ENCODE peak calls at places on chromosome 13, in six cellular contexts. One of them, this sample, is unnamed.

GRCh38 chr13:102869948-102870676 is 24.3 kb downstream of the ERCC5 start:
- DNase-seq in adrenal gland: peak
- DNase-seq in AG04450: no peak
- DNase-seq in fibroblast of the aortic adventitia: no peak
- DNase-seq in dorsolateral prefrontal cortex: no peak
- DNase-seq in mucosa of descending colon: no peak
- DNase-seq in this sample: no peak

GRCh38 chr13:30726192-30726591 is 9.2 kb upstream of the ALOX5AP start:
- DNase-seq in adrenal gland: no peak
- DNase-seq in AG04450: no peak
- DNase-seq in fibroblast of the aortic adventitia: no peak
- DNase-seq in dorsolateral prefrontal cortex: no peak
- DNase-seq in mucosa of descending colon: no peak
- DNase-seq in this sample: no peak

GRCh38 chr13:73194310-73194709 is 135.5 kb downstream of the KLF5 start:
- DNase-seq in adrenal gland: no peak
- DNase-seq in AG04450: no peak
- DNase-seq in fibroblast of the aortic adventitia: no peak
- DNase-seq in dorsolateral prefrontal cortex: no peak
- DNase-seq in mucosa of descending colon: no peak
- DNase-seq in this sample: no peak

GRCh38 chr13:79297128-79297527 is 108.9 kb downstream of the RBM26 start:
- DNase-seq in adrenal gland: no peak
- DNase-seq in AG04450: no peak
- DNase-seq in fibroblast of the aortic adventitia: no peak
- DNase-seq in dorsolateral prefrontal cortex: no peak
- DNase-seq in mucosa of descending colon: no peak
- DNase-seq in this sample: no peak

GRCh38 chr13:21929400-21929799 is 258.5 kb downstream of the FGF9 start:
- DNase-seq in adrenal gland: no peak
- DNase-seq in AG04450: no peak
- DNase-seq in fibroblast of the aortic adventitia: no peak
- DNase-seq in dorsolateral prefrontal cortex: no peak
- DNase-seq in mucosa of descending colon: no peak
- DNase-seq in this sample: no peak

GRCh38 chr13:63433546-63434150 is 2018.0 kb upstream of the PCDH20 start:
- DNase-seq in adrenal gland: no peak
- DNase-seq in AG04450: peak
- DNase-seq in fibroblast of the aortic adventitia: peak
- DNase-seq in dorsolateral prefrontal cortex: no peak
- DNase-seq in mucosa of descending colon: no peak
- DNase-seq in this sample: peak

GRCh38 chr13:43095771-43096719 is 72.7 kb downstream of the DNAJC15 start:
- DNase-seq in adrenal gland: peak
- DNase-seq in AG04450: no peak
- DNase-seq in fibroblast of the aortic adventitia: peak
- DNase-seq in dorsolateral prefrontal cortex: no peak
- DNase-seq in mucosa of descending colon: no peak
- DNase-seq in this sample: peak

GRCh38 chr13:51025245-51025872 is 85.7 kb downstream of the C13orf42 start:
- DNase-seq in adrenal gland: no peak
- DNase-seq in AG04450: no peak
- DNase-seq in fibroblast of the aortic adventitia: no peak
- DNase-seq in dorsolateral prefrontal cortex: no peak
- DNase-seq in mucosa of descending colon: no peak
- DNase-seq in this sample: no peak

GRCh38 chr13:44686478-44687071 is 110.4 kb upstream of the TSC22D1 start:
- DNase-seq in adrenal gland: no peak
- DNase-seq in AG04450: no peak
- DNase-seq in fibroblast of the aortic adventitia: no peak
- DNase-seq in dorsolateral prefrontal cortex: no peak
- DNase-seq in mucosa of descending colon: no peak
- DNase-seq in this sample: no peak

GRCh38 chr13:106104281-106104901 is 431.1 kb downstream of the EFNB2 start:
- DNase-seq in adrenal gland: no peak
- DNase-seq in AG04450: peak
- DNase-seq in fibroblast of the aortic adventitia: peak
- DNase-seq in dorsolateral prefrontal cortex: no peak
- DNase-seq in mucosa of descending colon: no peak
- DNase-seq in this sample: peak

GRCh38 chr13:44726214-44726613 is 150.1 kb upstream of the TSC22D1 start:
- DNase-seq in adrenal gland: no peak
- DNase-seq in AG04450: peak
- DNase-seq in fibroblast of the aortic adventitia: peak
- DNase-seq in dorsolateral prefrontal cortex: no peak
- DNase-seq in mucosa of descending colon: no peak
- DNase-seq in this sample: peak

GRCh38 chr13:73913043-73913740 is 221.0 kb downstream of the KLF12 start:
- DNase-seq in adrenal gland: no peak
- DNase-seq in AG04450: no peak
- DNase-seq in fibroblast of the aortic adventitia: peak
- DNase-seq in dorsolateral prefrontal cortex: peak
- DNase-seq in mucosa of descending colon: no peak
- DNase-seq in this sample: peak

GRCh38 chr13:76223565-76223964 is 587.4 kb downstream of the LMO7 start:
- DNase-seq in adrenal gland: no peak
- DNase-seq in AG04450: no peak
- DNase-seq in fibroblast of the aortic adventitia: peak
- DNase-seq in dorsolateral prefrontal cortex: no peak
- DNase-seq in mucosa of descending colon: no peak
- DNase-seq in this sample: peak

GRCh38 chr13:100650321-100650720 is 24.3 kb downstream of the TMTC4 start:
- DNase-seq in adrenal gland: no peak
- DNase-seq in AG04450: no peak
- DNase-seq in fibroblast of the aortic adventitia: no peak
- DNase-seq in dorsolateral prefrontal cortex: peak
- DNase-seq in mucosa of descending colon: no peak
- DNase-seq in this sample: no peak

GRCh38 chr13:80924596-80924995 is 583.7 kb upstream of the SPRY2 start:
- DNase-seq in adrenal gland: peak
- DNase-seq in AG04450: no peak
- DNase-seq in fibroblast of the aortic adventitia: peak
- DNase-seq in dorsolateral prefrontal cortex: peak
- DNase-seq in mucosa of descending colon: no peak
- DNase-seq in this sample: peak

GRCh38 chr13:40502236-40502635 is 164.2 kb downstream of the FOXO1 start:
- DNase-seq in adrenal gland: no peak
- DNase-seq in AG04450: no peak
- DNase-seq in fibroblast of the aortic adventitia: peak
- DNase-seq in dorsolateral prefrontal cortex: no peak
- DNase-seq in mucosa of descending colon: no peak
- DNase-seq in this sample: peak

GRCh38 chr13:28045861-28046260 is 54.5 kb downstream of the FLT3 start:
- DNase-seq in adrenal gland: no peak
- DNase-seq in AG04450: no peak
- DNase-seq in fibroblast of the aortic adventitia: no peak
- DNase-seq in dorsolateral prefrontal cortex: no peak
- DNase-seq in mucosa of descending colon: no peak
- DNase-seq in this sample: no peak

GRCh38 chr13:73580868-73581267 is 522.1 kb downstream of the KLF5 start:
- DNase-seq in adrenal gland: no peak
- DNase-seq in AG04450: no peak
- DNase-seq in fibroblast of the aortic adventitia: no peak
- DNase-seq in dorsolateral prefrontal cortex: no peak
- DNase-seq in mucosa of descending colon: no peak
- DNase-seq in this sample: no peak

GRCh38 chr13:105787518-105788085 is 747.9 kb downstream of the EFNB2 start:
- DNase-seq in adrenal gland: no peak
- DNase-seq in AG04450: no peak
- DNase-seq in fibroblast of the aortic adventitia: no peak
- DNase-seq in dorsolateral prefrontal cortex: no peak
- DNase-seq in mucosa of descending colon: no peak
- DNase-seq in this sample: no peak

GRCh38 chr13:42968906-42969305 is 23.1 kb downstream of the EPSTI1 start:
- DNase-seq in adrenal gland: no peak
- DNase-seq in AG04450: no peak
- DNase-seq in fibroblast of the aortic adventitia: no peak
- DNase-seq in dorsolateral prefrontal cortex: no peak
- DNase-seq in mucosa of descending colon: peak
- DNase-seq in this sample: no peak

GRCh38 chr13:27384285-27384684 is 40.1 kb upstream of the GTF3A start:
- DNase-seq in adrenal gland: no peak
- DNase-seq in AG04450: no peak
- DNase-seq in fibroblast of the aortic adventitia: no peak
- DNase-seq in dorsolateral prefrontal cortex: no peak
- DNase-seq in mucosa of descending colon: no peak
- DNase-seq in this sample: no peak

GRCh38 chr13:50161052-50161451 is 145.8 kb downstream of the KCNRG start:
- DNase-seq in adrenal gland: peak
- DNase-seq in AG04450: no peak
- DNase-seq in fibroblast of the aortic adventitia: peak
- DNase-seq in dorsolateral prefrontal cortex: no peak
- DNase-seq in mucosa of descending colon: no peak
- DNase-seq in this sample: peak

GRCh38 chr13:60976367-60976766 is 439.3 kb downstream of the PCDH20 start:
- DNase-seq in adrenal gland: no peak
- DNase-seq in AG04450: no peak
- DNase-seq in fibroblast of the aortic adventitia: no peak
- DNase-seq in dorsolateral prefrontal cortex: no peak
- DNase-seq in mucosa of descending colon: no peak
- DNase-seq in this sample: no peak

GRCh38 chr13:108495686-108496363 is 133.6 kb upstream of the MYO16 start:
- DNase-seq in adrenal gland: no peak
- DNase-seq in AG04450: no peak
- DNase-seq in fibroblast of the aortic adventitia: no peak
- DNase-seq in dorsolateral prefrontal cortex: no peak
- DNase-seq in mucosa of descending colon: no peak
- DNase-seq in this sample: no peak

GRCh38 chr13:64591981-64592380 is 2638.2 kb downstream of the PCDH9 start:
- DNase-seq in adrenal gland: no peak
- DNase-seq in AG04450: peak
- DNase-seq in fibroblast of the aortic adventitia: peak
- DNase-seq in dorsolateral prefrontal cortex: no peak
- DNase-seq in mucosa of descending colon: no peak
- DNase-seq in this sample: peak

GRCh38 chr13:99085139-99085845 is 107.4 kb upstream of the DOCK9 start:
- DNase-seq in adrenal gland: no peak
- DNase-seq in AG04450: no peak
- DNase-seq in fibroblast of the aortic adventitia: no peak
- DNase-seq in dorsolateral prefrontal cortex: no peak
- DNase-seq in mucosa of descending colon: peak
- DNase-seq in this sample: no peak

GRCh38 chr13:106561551-106562170 is 6.3 kb downstream of the ARGLU1 start:
- DNase-seq in adrenal gland: peak
- DNase-seq in AG04450: no peak
- DNase-seq in fibroblast of the aortic adventitia: peak
- DNase-seq in dorsolateral prefrontal cortex: no peak
- DNase-seq in mucosa of descending colon: no peak
- DNase-seq in this sample: peak

GRCh38 chr13:111915104-111915551 is 151.8 kb upstream of the SOX1 start:
- DNase-seq in adrenal gland: no peak
- DNase-seq in AG04450: no peak
- DNase-seq in fibroblast of the aortic adventitia: no peak
- DNase-seq in dorsolateral prefrontal cortex: peak
- DNase-seq in mucosa of descending colon: no peak
- DNase-seq in this sample: no peak

DNA sequence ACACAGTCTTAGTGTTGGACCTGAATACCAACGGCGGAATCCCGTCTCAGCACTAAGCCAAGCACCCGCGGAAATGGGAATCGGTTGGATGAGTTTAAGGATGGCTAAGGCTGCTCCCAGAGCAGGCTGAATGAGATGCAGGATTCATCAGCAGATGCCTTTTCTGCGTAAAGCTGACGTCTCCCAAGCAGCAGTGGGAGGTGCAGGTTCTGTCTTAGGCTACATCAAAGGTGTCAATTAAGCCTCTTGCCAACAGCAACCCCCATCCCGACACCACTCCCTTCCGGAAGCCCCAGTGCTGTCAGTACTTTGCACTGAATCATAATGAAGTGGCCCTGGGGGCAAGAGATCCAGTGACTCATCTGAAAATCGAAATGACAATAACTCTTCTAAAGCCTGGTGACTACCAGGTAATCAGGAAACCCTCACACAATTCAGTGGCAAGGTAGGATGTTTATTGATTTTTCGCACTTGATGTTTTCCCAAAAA is 275.6 kb downstream of the DCLK1 start:
- DNase-seq in adrenal gland: no peak
- DNase-seq in AG04450: no peak
- DNase-seq in fibroblast of the aortic adventitia: no peak
- DNase-seq in dorsolateral prefrontal cortex: peak
- DNase-seq in mucosa of descending colon: no peak
- DNase-seq in this sample: no peak
- H3K4me3 ChIP-seq in adrenal gland: no peak
- H3K4me3 ChIP-seq in AG04450: no peak
- H3K4me3 ChIP-seq in fibroblast of the aortic adventitia: no peak
- H3K4me3 ChIP-seq in dorsolateral prefrontal cortex: peak
- H3K4me3 ChIP-seq in mucosa of descending colon: no peak
- H3K4me3 ChIP-seq in this sample: no peak

GRCh38 chr13:29589967-29590366 is 5.5 kb downstream of the SLC7A1 start:
- DNase-seq in adrenal gland: no peak
- DNase-seq in AG04450: no peak
- DNase-seq in fibroblast of the aortic adventitia: no peak
- DNase-seq in dorsolateral prefrontal cortex: no peak
- DNase-seq in mucosa of descending colon: no peak
- DNase-seq in this sample: no peak
- TF ChIP-seq CTCF in adrenal gland: no peak
- TF ChIP-seq CTCF in AG04450: peak
- TF ChIP-seq CTCF in fibroblast of the aortic adventitia: peak
- TF ChIP-seq CTCF in dorsolateral prefrontal cortex: no peak
- TF ChIP-seq CTCF in mucosa of descending colon: no peak
- TF ChIP-seq CTCF in this sample: no peak

GRCh38 chr13:94139393-94139995 is 340.0 kb downstream of the DCT start:
- DNase-seq in adrenal gland: no peak
- DNase-seq in AG04450: peak
- DNase-seq in fibroblast of the aortic adventitia: no peak
- DNase-seq in dorsolateral prefrontal cortex: no peak
- DNase-seq in mucosa of descending colon: no peak
- DNase-seq in this sample: no peak

GRCh38 chr13:94138831-94139230 is 340.7 kb downstream of the DCT start:
- DNase-seq in adrenal gland: no peak
- DNase-seq in AG04450: no peak
- DNase-seq in fibroblast of the aortic adventitia: no peak
- DNase-seq in dorsolateral prefrontal cortex: no peak
- DNase-seq in mucosa of descending colon: no peak
- DNase-seq in this sample: no peak

GRCh38 chr13:94140027-94140426 is 339.5 kb downstream of the DCT start:
- DNase-seq in adrenal gland: no peak
- DNase-seq in AG04450: no peak
- DNase-seq in fibroblast of the aortic adventitia: no peak
- DNase-seq in dorsolateral prefrontal cortex: no peak
- DNase-seq in mucosa of descending colon: no peak
- DNase-seq in this sample: no peak

GRCh38 chr13:94143624-94144350 is 335.7 kb downstream of the DCT start:
- DNase-seq in adrenal gland: no peak
- DNase-seq in AG04450: no peak
- DNase-seq in fibroblast of the aortic adventitia: no peak
- DNase-seq in dorsolateral prefrontal cortex: no peak
- DNase-seq in mucosa of descending colon: no peak
- DNase-seq in this sample: no peak
- H3K4me3 ChIP-seq in adrenal gland: no peak
- H3K4me3 ChIP-seq in AG04450: no peak
- H3K4me3 ChIP-seq in fibroblast of the aortic adventitia: no peak
- H3K4me3 ChIP-seq in dorsolateral prefrontal cortex: no peak
- H3K4me3 ChIP-seq in mucosa of descending colon: no peak
- H3K4me3 ChIP-seq in this sample: no peak

DNA sequence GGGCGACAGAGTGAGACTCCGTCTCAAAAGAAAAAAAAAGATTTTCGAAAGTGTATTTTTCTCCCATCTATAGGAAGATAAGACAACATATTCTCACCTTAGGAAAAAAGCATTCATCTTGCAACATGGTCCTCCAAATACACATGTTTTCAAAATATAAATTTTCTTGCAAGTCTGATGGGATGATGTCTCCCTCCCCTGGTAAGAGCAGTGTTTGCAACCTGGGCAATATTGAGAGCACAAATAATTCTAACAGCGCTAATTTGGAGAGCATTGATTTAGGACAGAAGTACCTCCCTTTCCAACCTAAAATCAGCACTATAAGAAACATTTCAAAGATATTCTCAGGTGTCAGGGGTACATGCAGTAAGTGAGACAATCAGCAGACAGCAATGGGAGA is 61.0 kb upstream of the SHISA2 start:
- DNase-seq in adrenal gland: no peak
- DNase-seq in AG04450: no peak
- DNase-seq in fibroblast of the aortic adventitia: no peak
- DNase-seq in dorsolateral prefrontal cortex: no peak
- DNase-seq in mucosa of descending colon: no peak
- DNase-seq in this sample: peak
- TF ChIP-seq CTCF in adrenal gland: no peak
- TF ChIP-seq CTCF in AG04450: peak
- TF ChIP-seq CTCF in fibroblast of the aortic adventitia: no peak
- TF ChIP-seq CTCF in dorsolateral prefrontal cortex: no peak
- TF ChIP-seq CTCF in mucosa of descending colon: no peak
- TF ChIP-seq CTCF in this sample: peak

This sample was measured in cardiac fibroblast.